ENCODE peak calls at places on chromosomes 11 and 22, in four cellular contexts. S is naive thymus-derived CD8-positive, alpha-beta T cell; Z is activated T-helper 1 cell treated with Interleukin-2 at 50 U/mL for 16 hours; V is activated CD4-positive, alpha-beta T cell treated with anti-CD3 and anti-CD28 coated beads, Interleukin-2, amount 50 U/mL, for 1 hour. F is an unnamed sample.
A peak's percentile ranks its signal among the peaks of the same experiment; 100 is the strongest.

GRCh38 chr22:40687706-40688105 is 8.4 kb downstream of the MCHR1 start:
- DNase-seq in S (no peak), Z (no peak), V (no peak), F (no peak)

GRCh38 chr11:47997063-47998053 is 17.0 kb downstream of the PTPRJ start:
- DNase-seq in S (no peak), Z (no peak), V (no peak), F (no peak)

GRCh38 chr11:132263231-132263630 is 892.8 kb downstream of the NTM start:
- DNase-seq in S (no peak), Z (no peak), V (no peak), F (no peak)

GRCh38 chr11:121494355-121495099 is 41.8 kb upstream of the SORL1-AS1 start:
- DNase-seq in S (no peak), Z (no peak), V (peak; percentile 11), F (no peak)

GRCh38 chr11:120586072-120586471 is 74.5 kb downstream of the GRIK4 start:
- DNase-seq in S (no peak), Z (no peak), V (no peak), F (no peak)

GRCh38 chr11:117819096-117820040 is 5.2 kb downstream of the FXYD2 start:
- DNase-seq in S (no peak), Z (no peak), V (no peak), F (peak; percentile 55)

GRCh38 chr22:20552450-20552894 is 45.1 kb downstream of the MED15 start:
- DNase-seq in S (no peak), Z (no peak), V (no peak), F (no peak)

GRCh38 chr22:29912605-29913398 is 29.8 kb downstream of the MTMR3 start:
- DNase-seq in S (no peak), Z (no peak), V (no peak), F (peak; percentile 22)

GRCh38 chr11:106389096-106389495 is 311.6 kb downstream of the AASDHPPT start:
- DNase-seq in S (no peak), Z (no peak), V (no peak), F (no peak)

GRCh38 chr11:67665537-67666302 is 8.7 kb downstream of the ALDH3B2 start:
- DNase-seq in S (no peak), Z (no peak), V (no peak), F (no peak)

GRCh38 chr11:92536895-92537294 is 312.3 kb downstream of the FAT3 start:
- DNase-seq in S (no peak), Z (no peak), V (no peak), F (no peak)

GRCh38 chr22:35740616-35741015 is 22.9 kb downstream of the APOL5 start:
- DNase-seq in S (no peak), Z (no peak), V (no peak), F (no peak)

GRCh38 chr11:17230867-17231851 is 23.4 kb upstream of the PIK3C2A start:
- DNase-seq in S (no peak), Z (no peak), V (no peak), F (no peak)

GRCh38 chr22:45784357-45785277 is 113.0 kb downstream of the ATXN10 start:
- DNase-seq in S (no peak), Z (no peak), V (no peak), F (no peak)

GRCh38 chr11:61947486-61948210 is 2.5 kb upstream of the BEST1 start:
- DNase-seq in S (peak; percentile 35), Z (peak; percentile 35), V (peak; percentile 64), F (peak; percentile 89)

GRCh38 chr11:1390603-1391164 is 950 bp downstream of the BRSK2 start:
- DNase-seq in S (peak; percentile 9), Z (no peak), V (no peak), F (peak; percentile 32)

GRCh38 chr11:34682822-34683221 is 61.9 kb downstream of the EHF start:
- DNase-seq in S (no peak), Z (no peak), V (no peak), F (no peak)

GRCh38 chr11:70891844-70892380 is 360.5 kb downstream of the SHANK2 start:
- DNase-seq in S (no peak), Z (no peak), V (no peak), F (no peak)

F was measured in cerebellar cortex.